ENCODE peak calls at places on chromosomes 6 and 20, in seven cellular contexts. Z is GM23338, J is GM23248, Y is neural progenitor cell, L is PC-9, W is MM.1S, F is SK-N-SH. B is an unnamed sample. For H3F3A, the result is how much of the 10 kb centered on the place peaks cover.

GRCh38 chr6:9938801-9939200 is 476.1 kb downstream of the TFAP2A start:
- DNase-seq in Z (no peak), J (no peak), Y (peak), L (no peak), W (no peak), F (no peak), B (no peak)

GRCh38 chr6:154499854-154500589 is 10.5 kb downstream of the CNKSR3 start:
- DNase-seq in Z (no peak), J (no peak), Y (no peak), L (no peak), W (no peak), F (no peak), B (no peak)

GRCh38 chr6:136927313-136927712 is 5.2 kb downstream of the SLC35D3 start:
- DNase-seq in Z (peak), J (no peak), Y (peak), L (no peak), W (no peak), F (peak), B (peak)

GRCh38 chr20:23305098-23305497 is 45.5 kb upstream of the NXT1 start:
- DNase-seq in Z (no peak), J (peak), Y (no peak), L (no peak), W (no peak), F (no peak), B (no peak)

GRCh38 chr6:37242429-37243052 is 15.0 kb upstream of the TBC1D22B start:
- DNase-seq in Z (no peak), J (peak), Y (no peak), L (peak), W (no peak), F (no peak), B (peak)

GRCh38 chr6:35311390-35312075 is 13.9 kb downstream of the DEF6 start:
- DNase-seq in Z (no peak), J (no peak), Y (no peak), L (no peak), W (no peak), F (no peak), B (no peak)

GRCh38 chr6:71290611-71291010 is 2.0 kb downstream of the OGFRL1 start:
- DNase-seq in Z (no peak), J (no peak), Y (no peak), L (no peak), W (no peak), F (no peak), B (no peak)

GRCh38 chr6:56573624-56574023 is 69.1 kb downstream of the DST start:
- DNase-seq in Z (no peak), J (no peak), Y (no peak), L (no peak), W (no peak), F (no peak), B (no peak)

GRCh38 chr6:161948462-161948861 is 674.6 kb upstream of the AGPAT4 start:
- DNase-seq in Z (no peak), J (no peak), Y (no peak), L (no peak), W (no peak), F (no peak), B (no peak)

GRCh38 chr6:42781546-42781810 is 374 bp upstream of the BICRAL start:
- DNase-seq in Z (no peak), J (no peak), Y (no peak), L (no peak), W (no peak), F (peak), B (no peak)

GRCh38 chr6:112437053-112437452 is 89.9 kb downstream of the RFPL4B start:
- DNase-seq in Z (no peak), J (no peak), Y (no peak), L (no peak), W (no peak), F (no peak), B (no peak)
- H3F3A ChIP-seq in Z (under half), J (under half), Y (under half), L (under half), W (under half), F (under half), B (under half)

GRCh38 chr6:75143186-75143585 is 62.7 kb downstream of the COL12A1 start:
- DNase-seq in Z (no peak), J (peak), Y (no peak), L (no peak), W (no peak), F (no peak), B (no peak)

GRCh38 chr6:75147512-75147911 is 58.3 kb downstream of the COL12A1 start:
- DNase-seq in Z (no peak), J (peak), Y (no peak), L (no peak), W (peak), F (no peak), B (peak)

GRCh38 chr6:75145976-75146375 is 59.9 kb downstream of the COL12A1 start:
- DNase-seq in Z (peak), J (no peak), Y (peak), L (no peak), W (no peak), F (no peak), B (no peak)

GRCh38 chr6:75144396-75144795 is 61.5 kb downstream of the COL12A1 start:
- DNase-seq in Z (no peak), J (no peak), Y (no peak), L (no peak), W (no peak), F (no peak), B (no peak)

DNA sequence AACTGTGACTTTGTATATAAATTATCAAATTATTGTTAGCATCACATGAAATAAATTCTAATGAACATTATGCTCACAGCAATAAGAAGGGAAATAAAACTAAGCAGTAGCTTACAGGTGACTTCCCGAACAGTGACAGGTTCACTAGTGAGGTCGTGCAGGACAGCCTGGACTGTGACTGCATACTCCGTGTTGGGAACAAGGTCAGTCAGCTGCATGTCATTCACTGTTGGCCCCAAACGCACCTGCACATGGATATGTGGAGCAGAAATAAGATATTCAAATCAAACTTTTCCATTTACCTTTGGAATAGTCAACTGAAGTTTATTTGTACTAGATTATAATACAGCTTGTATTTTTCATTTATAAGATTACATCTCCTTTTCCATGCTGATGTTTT is 60.6 kb downstream of the COL12A1 start:
- DNase-seq in Z (no peak), J (no peak), Y (no peak), L (no peak), W (no peak), F (no peak), B (no peak)
- H3F3A ChIP-seq in Z (under half), J (half or more), Y (under half), L (under half), W (under half), F (under half), B (under half)

GRCh38 chr6:17027441-17027840 is 74.4 kb upstream of the STMND1 start:
- DNase-seq in Z (no peak), J (no peak), Y (no peak), L (no peak), W (no peak), F (no peak), B (no peak)
- H3F3A ChIP-seq in Z (under half), J (under half), Y (under half), L (under half), W (under half), F (under half), B (under half)

DNA sequence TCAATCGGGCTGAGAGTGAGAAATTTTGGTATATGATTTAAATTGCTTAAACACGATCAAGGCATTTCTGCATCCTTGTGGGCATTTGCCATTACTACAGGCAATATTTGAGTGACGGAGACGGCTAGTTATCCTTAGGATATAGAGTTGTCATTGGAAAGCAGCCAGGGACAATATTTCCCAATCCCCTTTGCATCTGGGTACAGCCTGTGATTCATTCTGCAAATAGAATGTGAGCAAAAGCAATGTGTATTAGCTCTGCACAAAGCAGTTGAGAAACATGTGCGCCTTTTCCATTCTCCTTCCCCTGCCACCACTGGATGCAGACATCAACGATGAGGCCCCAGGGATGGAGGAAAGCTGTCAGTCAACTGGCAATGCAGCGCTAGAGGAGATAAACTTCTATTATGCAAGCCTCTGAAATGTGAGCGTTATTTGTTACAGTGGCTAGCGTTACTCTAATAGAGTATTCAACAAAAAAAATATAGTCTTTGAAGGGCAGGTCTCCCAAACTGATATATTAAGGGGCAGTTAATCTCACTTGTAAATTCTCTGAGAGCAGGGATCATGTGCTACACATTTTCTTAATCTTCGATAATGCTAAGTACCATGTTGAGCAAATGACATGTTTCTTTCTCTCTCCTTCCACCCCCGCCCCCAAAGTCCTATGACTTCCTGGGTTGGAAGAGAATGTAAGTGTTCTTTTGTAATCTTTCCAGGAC is 37.1 kb upstream of the NCOA3 start:
- DNase-seq in Z (peak), J (peak), Y (no peak), L (peak), W (no peak), F (peak), B (peak)
- H3F3A ChIP-seq in Z (under half), J (under half), Y (under half), L (under half), W (under half), F (under half), B (under half)

GRCh38 chr6:129517288-129517687 is 192.7 kb downstream of the ARHGAP18 start:
- DNase-seq in Z (no peak), J (peak), Y (no peak), L (no peak), W (no peak), F (no peak), B (no peak)

GRCh38 chr6:129513471-129513870 is 196.5 kb downstream of the ARHGAP18 start:
- DNase-seq in Z (no peak), J (peak), Y (no peak), L (no peak), W (no peak), F (no peak), B (no peak)

GRCh38 chr6:129516787-129517186 is 193.2 kb downstream of the ARHGAP18 start:
- DNase-seq in Z (no peak), J (no peak), Y (no peak), L (no peak), W (no peak), F (no peak), B (no peak)

GRCh38 chr6:129515004-129515403 is 195.0 kb downstream of the ARHGAP18 start:
- DNase-seq in Z (no peak), J (no peak), Y (no peak), L (no peak), W (no peak), F (no peak), B (no peak)

DNA sequence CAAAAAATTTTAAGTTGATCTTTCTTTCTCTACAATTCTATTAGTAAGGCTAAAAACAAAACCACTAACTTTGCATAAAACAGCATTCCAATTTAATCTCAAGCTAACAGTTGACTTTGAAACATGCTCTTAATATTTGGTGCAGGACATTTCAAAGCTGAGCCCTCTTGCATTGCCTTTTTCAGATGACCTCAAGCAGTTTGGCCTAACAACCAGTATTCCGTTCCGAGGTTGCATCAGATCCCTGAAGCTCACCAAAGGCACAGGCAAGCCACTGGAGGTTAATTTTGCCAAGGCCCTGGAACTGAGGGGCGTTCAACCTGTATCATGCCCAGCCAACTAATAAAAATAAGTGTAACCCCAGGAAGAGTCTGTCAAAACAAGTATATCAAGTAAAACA is 194.0 kb downstream of the ARHGAP18 start:
- DNase-seq in Z (no peak), J (no peak), Y (no peak), L (no peak), W (no peak), F (no peak), B (no peak)
- H3F3A ChIP-seq in Z (under half), J (under half), Y (under half), L (under half), W (under half), F (under half), B (under half)

GRCh38 chr6:30686908-30687658 is 638 bp upstream of the PPP1R18 start:
- DNase-seq in Z (peak), J (peak), Y (peak), L (peak), W (peak), F (peak), B (peak)
- H3F3A ChIP-seq in Z (under half), J (half or more), Y (under half), L (under half), W (under half), F (under half), B (under half)

DNA sequence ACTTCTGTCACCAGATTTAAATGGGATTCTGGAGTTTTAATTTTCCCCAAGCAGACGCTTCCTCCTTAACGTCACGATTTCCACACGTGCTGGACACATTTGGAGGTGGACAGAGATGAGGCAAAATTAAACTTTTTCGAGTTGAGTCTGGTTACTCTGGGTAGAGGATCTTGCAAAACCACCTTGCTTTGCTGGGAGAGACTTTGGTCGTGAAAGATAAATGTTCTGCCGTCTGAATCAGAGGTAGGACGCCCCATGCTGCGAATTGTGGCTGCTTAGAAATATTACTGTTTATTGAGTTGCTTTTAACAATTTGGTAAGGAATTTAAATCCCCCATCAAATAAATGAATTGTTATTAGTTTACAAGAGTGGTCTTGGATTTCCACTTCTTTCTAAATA is 46.8 kb downstream of the CTCFL start:
- DNase-seq in Z (no peak), J (no peak), Y (no peak), L (no peak), W (no peak), F (no peak), B (no peak)
- H3F3A ChIP-seq in Z (under half), J (under half), Y (under half), L (under half), W (half or more), F (under half), B (under half)

DNA sequence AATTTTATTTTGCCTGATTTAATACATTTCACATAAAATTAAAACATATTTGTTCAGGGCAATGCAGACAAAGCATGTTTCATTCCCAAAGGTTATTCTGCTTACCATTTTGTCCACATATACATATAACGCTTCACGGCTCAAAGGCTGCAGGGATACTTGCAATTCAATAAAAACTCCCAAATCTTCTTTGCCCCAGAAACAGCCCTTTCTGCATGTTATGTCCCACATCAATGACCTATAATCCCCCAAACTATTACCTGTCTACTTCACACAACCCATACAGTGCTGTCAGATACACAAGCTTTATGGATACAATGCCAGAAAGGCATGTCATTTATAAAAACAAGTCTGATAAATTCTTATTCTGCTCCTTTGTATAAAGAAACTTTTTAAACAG is 20.2 kb downstream of the SNX5 start:
- DNase-seq in Z (no peak), J (no peak), Y (no peak), L (no peak), W (no peak), F (no peak), B (no peak)
- H3F3A ChIP-seq in Z (half or more), J (under half), Y (half or more), L (half or more), W (half or more), F (under half), B (under half)

DNA sequence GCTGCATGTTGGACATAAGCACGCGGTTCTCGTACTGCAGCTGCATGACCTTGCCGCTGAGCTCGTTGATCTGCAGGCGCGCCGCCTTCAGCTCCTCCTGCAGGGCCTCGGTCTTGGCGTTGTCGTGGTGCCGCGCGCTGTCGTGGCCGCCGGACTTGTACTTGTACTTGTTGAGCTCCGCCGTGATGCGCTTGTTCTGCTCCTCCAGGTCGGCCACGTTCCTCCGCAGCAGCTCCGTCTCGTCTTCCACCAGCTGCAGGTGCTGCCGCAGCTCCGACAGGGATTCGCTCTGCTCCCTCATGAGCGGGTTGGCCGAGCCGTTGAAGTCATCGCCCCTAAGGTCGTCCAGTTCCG is 16.6 kb upstream of the KIAA0408 start:
- DNase-seq in Z (no peak), J (no peak), Y (no peak), L (no peak), W (no peak), F (no peak), B (no peak)
- H3F3A ChIP-seq in Z (under half), J (under half), Y (under half), L (under half), W (under half), F (under half), B (under half)

GRCh38 chr6:30721198-30722024 is 1.3 kb downstream of the TUBB start:
- DNase-seq in Z (peak), J (peak), Y (peak), L (peak), W (peak), F (peak), B (peak)
- H3F3A ChIP-seq in Z (half or more), J (half or more), Y (half or more), L (half or more), W (half or more), F (half or more), B (under half)

B was measured in PC-3.